ENCODE peak calls at places on chromosomes 11 and 22, in eight cellular contexts. W, T, L, Z, X, F, D and R are unnamed samples.

GRCh38 chr11:26947379-26947844 is 46.5 kb upstream of the FIBIN start:
- DNase-seq in L (no peak), F (peak), Z (no peak), X (peak), D (peak), W (no peak), T (peak), R (peak)

GRCh38 chr11:22192289-22192641 is 620 bp upstream of the ANO5 start:
- DNase-seq in L (no peak), T (peak), F (no peak), D (peak), W (no peak), Z (no peak), X (no peak), R (no peak)

GRCh38 chr11:122661182-122661945 is 5.8 kb downstream of the UBASH3B start:
- DNase-seq in T (no peak), L (no peak), Z (no peak), F (no peak), W (peak), X (no peak), D (no peak), R (no peak)

GRCh38 chr11:134412508-134413333 is 679 bp upstream of the B3GAT1 start:
- DNase-seq in X (no peak), L (no peak), W (no peak), Z (no peak), D (no peak), F (no peak), T (no peak), R (no peak)

GRCh38 chr22:48503035-48503625 is 1324.5 kb downstream of the BRD1 start:
- DNase-seq in W (no peak), X (no peak), L (no peak), Z (peak), F (no peak), D (no peak), T (no peak), R (no peak)

GRCh38 chr11:129636926-129637325 is 178.7 kb upstream of the TMEM45B start:
- DNase-seq in Z (no peak), T (no peak), W (no peak), X (no peak), F (no peak), D (no peak), L (no peak), R (no peak)

GRCh38 chr11:1692708-1693326 is 4.2 kb upstream of the KRTAP5-6 start:
- DNase-seq in F (no peak), Z (no peak), T (no peak), L (no peak), W (no peak), X (no peak), D (no peak), R (no peak)

GRCh38 chr11:64890084-64890944 is 11.9 kb upstream of the EHD1 start:
- DNase-seq in W (no peak), F (no peak), X (no peak), Z (peak), L (no peak), T (no peak), D (no peak), R (no peak)

GRCh38 chr11:77672276-77672675 is 34.7 kb upstream of the CLNS1A start:
- DNase-seq in T (peak), D (peak), W (peak), Z (no peak), L (no peak), X (no peak), F (peak), R (peak)

GRCh38 chr22:37045958-37046357 is 5.6 kb upstream of the KCTD17 start:
- DNase-seq in L (peak), F (no peak), W (peak), D (no peak), X (no peak), Z (no peak), T (peak), R (peak)

GRCh38 chr11:85619497-85619896 is 7.6 kb downstream of the DLG2 start:
- DNase-seq in Z (no peak), L (no peak), X (no peak), F (no peak), W (no peak), D (no peak), T (no peak), R (no peak)

GRCh38 chr22:19772673-19773469 is 12.3 kb downstream of the TBX1 start:
- DNase-seq in W (no peak), Z (peak), L (peak), T (no peak), D (no peak), F (no peak), X (no peak), R (no peak)

GRCh38 chr11:15843309-15843857 is 513.0 kb downstream of the SOX6 start:
- DNase-seq in X (no peak), W (no peak), T (no peak), F (no peak), L (no peak), Z (no peak), D (no peak), R (no peak)

DNA sequence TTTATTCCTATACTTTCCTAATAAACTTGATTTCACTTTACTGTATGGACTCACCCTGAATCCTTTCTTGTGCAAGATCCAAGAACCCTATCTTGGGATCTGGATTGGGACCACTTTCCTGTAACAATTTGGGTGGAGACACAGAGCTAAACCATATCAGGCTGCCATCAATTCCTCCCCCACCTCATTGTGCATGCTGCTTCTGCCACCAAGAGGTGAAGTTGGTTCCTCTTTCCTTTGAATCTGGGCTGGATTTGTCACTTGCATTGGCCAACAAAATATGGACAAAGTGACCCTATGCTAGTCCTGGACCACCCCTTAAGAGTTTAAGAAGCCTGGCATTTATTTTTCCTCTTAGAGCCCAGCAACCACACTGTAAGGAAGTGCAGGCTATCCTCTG is 39.4 kb upstream of the CEP295 start:
- DNase-seq in W (peak), D (no peak), T (peak), X (no peak), F (no peak), L (no peak), Z (no peak), R (no peak)
- TF ChIP-seq CTCF in W (peak), D (peak), T (peak), X (no peak), F (no peak), L (peak), Z (no peak), R (no peak)

GRCh38 chr11:48066881-48067800 is 86.8 kb downstream of the PTPRJ start:
- DNase-seq in L (no peak), Z (no peak), W (no peak), F (no peak), D (no peak), T (no peak), X (no peak), R (no peak)
- H3K27ac ChIP-seq in L (no peak), Z (no peak), W (no peak), F (no peak), D (no peak), T (peak), X (no peak), R (no peak)

GRCh38 chr22:24761888-24762675 is 12.4 kb downstream of the PIWIL3 start:
- DNase-seq in X (no peak), F (no peak), D (no peak), T (no peak), W (no peak), Z (no peak), L (no peak), R (no peak)

GRCh38 chr22:24758164-24758799 is 16.2 kb downstream of the PIWIL3 start:
- DNase-seq in L (peak), Z (no peak), T (peak), F (peak), D (peak), X (peak), W (peak), R (peak)

GRCh38 chr22:24763872-24764485 is 10.5 kb downstream of the PIWIL3 start:
- DNase-seq in W (no peak), L (no peak), F (no peak), D (no peak), T (no peak), X (no peak), Z (no peak), R (no peak)

GRCh38 chr22:24760708-24761306 is 13.7 kb downstream of the PIWIL3 start:
- DNase-seq in F (no peak), D (no peak), L (no peak), W (no peak), X (no peak), T (no peak), Z (no peak), R (no peak)

DNA sequence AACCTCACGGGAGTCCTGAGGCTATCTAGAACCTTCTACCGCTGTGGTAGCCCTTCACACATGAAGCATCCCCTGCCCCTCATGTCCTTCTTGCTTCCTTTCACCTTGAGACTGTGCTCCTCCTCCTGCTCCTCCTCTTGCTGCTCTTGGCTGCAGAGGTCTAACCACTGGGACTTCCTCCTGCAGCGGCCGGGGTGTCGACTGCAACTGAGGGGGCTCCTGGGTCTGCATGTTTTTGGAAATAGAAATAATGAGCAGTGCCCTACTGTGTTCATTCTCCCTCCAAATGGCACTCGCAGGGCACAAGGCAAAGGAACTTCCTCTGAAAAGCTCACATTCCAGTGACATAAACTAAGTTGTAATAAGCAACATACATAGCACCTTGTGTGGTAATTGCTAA is 14.8 kb downstream of the PIWIL3 start:
- DNase-seq in F (no peak), Z (no peak), L (no peak), D (no peak), W (no peak), T (no peak), X (no peak), R (no peak)
- TF ChIP-seq CTCF in F (no peak), Z (no peak), L (no peak), D (no peak), W (no peak), T (no peak), X (no peak), R (no peak)

GRCh38 chr11:102138223-102138622 is 28.0 kb downstream of the YAP1 start:
- DNase-seq in Z (no peak), T (no peak), F (no peak), L (no peak), D (no peak), X (no peak), W (no peak), R (no peak)
- H3K27ac ChIP-seq in Z (peak), T (peak), F (peak), L (no peak), D (no peak), X (peak), W (peak), R (peak)

DNA sequence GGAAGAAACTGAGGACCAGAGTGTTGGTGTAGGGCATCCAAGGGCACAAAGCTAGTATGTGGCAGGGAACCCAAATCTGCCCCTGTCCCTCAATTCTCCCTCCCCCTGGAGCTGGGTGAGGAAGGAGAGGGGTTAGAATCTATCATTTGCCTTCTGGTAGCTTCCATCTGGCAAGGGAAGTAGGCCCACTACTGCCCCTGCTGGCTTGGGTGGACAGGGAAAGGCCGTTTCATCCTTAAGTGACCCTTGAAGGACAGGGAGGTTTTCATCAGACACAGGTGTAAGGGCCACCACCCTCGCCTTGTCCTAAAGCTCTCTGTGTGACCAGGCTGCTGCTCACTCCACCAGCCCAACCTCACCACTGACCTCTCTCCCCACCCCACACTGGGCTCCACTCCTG is 22.1 kb downstream of the NECTIN1 start:
- DNase-seq in W (no peak), Z (peak), T (no peak), L (no peak), F (no peak), D (no peak), X (no peak), R (no peak)
- TF ChIP-seq CTCF in W (peak), Z (no peak), T (no peak), L (no peak), F (no peak), D (peak), X (no peak), R (peak)

DNA sequence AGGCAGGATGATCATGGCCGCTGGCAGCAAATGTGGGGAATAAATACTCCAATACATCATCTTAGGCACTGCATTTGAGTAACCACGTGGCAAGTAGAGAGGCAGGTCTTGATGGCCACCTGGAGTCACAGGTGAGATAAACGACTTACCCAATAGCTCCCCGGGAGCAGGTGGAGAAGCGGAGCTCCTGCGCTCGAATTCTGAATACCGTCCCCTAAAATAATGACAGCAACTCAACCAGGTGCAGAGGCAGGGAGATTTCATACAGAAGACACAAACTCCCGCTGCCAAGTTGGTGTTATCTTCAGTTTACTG is 525 bp downstream of the SLC43A3 start:
- DNase-seq in L (peak), D (peak), Z (no peak), T (no peak), F (no peak), X (no peak), W (peak), R (no peak)
- H3K27ac ChIP-seq in L (peak), D (peak), Z (peak), T (peak), F (peak), X (peak), W (peak), R (no peak)

GRCh38 chr22:39309364-39309861 is 10.0 kb downstream of the RPL3 start:
- DNase-seq in L (peak), Z (peak), W (no peak), F (no peak), X (no peak), T (no peak), D (no peak), R (no peak)

GRCh38 chr22:39303892-39304671 is 15.3 kb downstream of the RPL3 start:
- DNase-seq in F (no peak), D (no peak), L (no peak), W (no peak), T (no peak), X (no peak), Z (no peak), R (no peak)

GRCh38 chr22:39308614-39309363 is 10.6 kb downstream of the RPL3 start:
- DNase-seq in L (no peak), Z (peak), X (peak), W (peak), T (peak), D (peak), F (peak), R (peak)

GRCh38 chr22:39303358-39303757 is 16.1 kb downstream of the RPL3 start:
- DNase-seq in W (no peak), D (no peak), X (no peak), T (no peak), Z (no peak), L (no peak), F (no peak), R (no peak)

DNA sequence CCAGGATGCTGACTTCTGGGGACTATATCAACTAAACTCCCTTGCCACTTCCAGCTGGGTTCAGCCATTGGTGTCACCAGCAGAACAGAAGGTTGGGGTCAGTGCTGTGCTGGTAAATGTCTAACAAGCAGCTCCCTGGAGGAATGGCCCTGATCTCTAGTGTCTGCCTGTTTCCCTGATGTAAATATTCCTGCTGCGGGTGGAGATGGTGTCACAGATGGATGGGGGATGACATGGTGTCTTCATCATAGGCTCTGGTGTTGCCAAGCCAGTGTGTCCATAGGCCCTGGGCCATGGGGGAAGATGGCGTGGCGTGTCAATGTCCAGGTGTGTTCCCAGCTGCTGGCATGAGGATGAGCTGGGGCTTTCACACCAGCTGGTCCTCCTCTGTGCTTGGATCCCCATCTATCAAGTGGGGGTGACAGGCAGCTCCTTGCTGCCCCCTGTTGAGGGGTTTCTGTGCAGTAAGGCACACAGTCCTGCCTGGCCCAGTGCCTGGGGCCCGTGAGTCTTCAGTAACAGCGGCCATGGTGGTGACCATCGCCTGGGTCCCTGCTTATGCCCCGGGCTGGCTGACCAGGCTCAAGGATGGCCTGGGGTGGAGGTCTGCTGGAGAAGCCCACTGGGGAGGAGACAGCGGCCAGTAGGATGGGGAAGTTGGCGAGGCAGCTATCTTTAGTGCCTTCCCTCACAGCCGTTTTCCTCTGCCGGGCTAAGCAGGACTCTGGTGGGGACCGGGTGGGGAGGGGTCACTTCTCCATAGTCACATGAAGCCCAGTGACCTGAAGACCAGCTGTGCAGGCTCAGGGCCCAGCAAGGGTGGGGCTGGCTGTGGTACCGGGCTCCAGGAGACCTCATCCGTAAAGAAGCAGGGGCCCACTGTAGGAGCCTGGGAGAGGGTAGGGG is 12.7 kb downstream of the RPL3 start:
- DNase-seq in X (no peak), L (peak), F (no peak), D (no peak), W (peak), T (peak), Z (peak), R (no peak)
- TF ChIP-seq CTCF in X (no peak), L (peak), F (no peak), D (peak), W (peak), T (peak), Z (peak), R (peak)

DNA sequence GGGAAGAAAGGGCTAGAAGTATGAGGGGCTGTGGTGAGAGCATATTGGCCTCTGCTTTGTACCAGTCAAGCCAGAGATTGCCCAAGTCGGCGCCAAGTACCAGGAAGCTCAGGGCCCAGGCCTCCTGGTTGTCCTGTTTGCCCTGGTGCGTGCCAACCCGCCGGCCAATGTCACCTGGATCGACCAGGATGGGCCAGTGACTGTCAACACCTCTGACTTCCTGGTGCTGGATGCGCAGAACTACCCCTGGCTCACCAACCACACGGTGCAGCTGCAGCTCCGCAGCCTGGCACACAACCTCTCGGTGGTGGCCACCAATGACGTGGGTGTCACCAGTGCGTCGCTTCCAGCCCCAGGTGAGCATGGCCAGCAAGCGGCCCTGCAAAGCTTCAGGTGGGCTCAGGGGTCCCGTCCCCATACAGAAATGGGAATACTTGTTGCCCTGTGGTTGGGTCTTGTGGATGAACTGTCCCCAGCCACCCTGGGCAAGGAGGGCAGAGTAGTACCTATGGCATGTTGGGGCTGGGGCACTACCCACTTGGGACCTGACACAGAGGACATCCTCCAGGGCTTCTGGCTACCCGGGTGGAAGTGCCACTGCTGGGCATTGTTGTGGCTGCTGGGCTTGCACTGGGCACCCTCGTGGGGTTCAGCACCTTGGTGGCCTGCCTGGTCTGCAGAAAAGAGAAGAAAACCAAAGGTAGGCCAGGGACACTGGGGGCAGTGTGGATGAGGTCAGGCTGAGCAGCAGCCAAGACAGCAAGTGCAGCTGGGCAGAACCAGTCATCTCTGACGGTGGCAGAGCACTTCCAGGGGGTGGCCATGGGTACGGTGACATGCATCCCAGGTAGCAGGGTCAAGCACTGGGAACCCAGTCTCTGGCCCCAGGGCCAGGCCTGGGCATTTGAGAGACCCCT is 2.1 kb downstream of the TMEM25 start:
- DNase-seq in T (no peak), D (no peak), Z (no peak), X (no peak), W (no peak), F (no peak), L (no peak), R (no peak)
- H3K27ac ChIP-seq in T (no peak), D (no peak), Z (no peak), X (no peak), W (no peak), F (no peak), L (no peak), R (no peak)

GRCh38 chr11:44785856-44786606 is 59.3 kb downstream of the TSPAN18 start:
- DNase-seq in D (no peak), T (peak), F (no peak), L (peak), Z (no peak), X (no peak), W (peak), R (no peak)
- TF ChIP-seq CTCF in D (no peak), T (no peak), F (no peak), L (peak), Z (no peak), X (no peak), W (peak), R (peak)